ENCODE peak calls at places on chromosome 14, in ten cellular contexts. C is NCI-H1694; L is mesenteric fat pad; H is caudate nucleus; T is NCI-H1436; F is NCI-H2171; V is NCI-H345; S is activated CD4-positive, alpha-beta T cell treated with anti-CD3 and anti-CD28 coated beads, Interleukin-2, amount 50 U/mL, for 1 hour; R is CD8-positive, alpha-beta T cell; D is HL-60. E is an unnamed sample.

GRCh38 chr14:80942158-80942738 is 710 bp upstream of the CEP128 start:
- DNase-seq in L (no peak), D (no peak), T (no peak), C (no peak), V (no peak), F (no peak), R (no peak), H (no peak), S (no peak), E (no peak)

GRCh38 chr14:65864993-65865392 is 452.5 kb downstream of the FUT8 start:
- DNase-seq in S (no peak), V (peak), L (no peak), F (no peak), T (no peak), R (no peak), H (no peak), D (no peak), C (no peak), E (no peak)

GRCh38 chr14:100048786-100049185 is 16.4 kb upstream of the EVL start:
- DNase-seq in T (no peak), H (no peak), L (no peak), F (no peak), S (no peak), R (no peak), C (no peak), D (no peak), V (no peak), E (no peak)

GRCh38 chr14:47539065-47539464 is 136.3 kb downstream of the MDGA2 start:
- DNase-seq in C (no peak), H (no peak), V (peak), L (no peak), D (no peak), R (no peak), S (no peak), F (no peak), T (no peak), E (no peak)

GRCh38 chr14:21093769-21094681 is 4.4 kb downstream of the ZNF219 start:
- DNase-seq in C (peak), V (peak), R (no peak), D (no peak), H (peak), L (no peak), T (no peak), S (no peak), F (peak), E (no peak)

GRCh38 chr14:76872796-76873432 is 46.7 kb downstream of the LRRC74A start:
- DNase-seq in S (peak), H (peak), D (no peak), F (peak), T (peak), C (peak), L (no peak), V (peak), R (peak), E (no peak)

GRCh38 chr14:56488306-56488705 is 91.3 kb upstream of the TMEM260 start:
- DNase-seq in R (no peak), F (no peak), S (no peak), T (no peak), L (no peak), H (no peak), V (no peak), D (no peak), C (no peak), E (no peak)

GRCh38 chr14:98393527-98393926 is 878.5 kb downstream of the BCL11B start:
- DNase-seq in L (no peak), R (no peak), C (no peak), D (no peak), V (no peak), F (no peak), S (no peak), H (no peak), T (no peak), E (no peak)

GRCh38 chr14:50577983-50578382 is 18.0 kb downstream of the ATL1 start:
- DNase-seq in V (no peak), H (no peak), L (no peak), D (no peak), T (no peak), F (no peak), C (no peak), S (no peak), R (no peak), E (no peak)

GRCh38 chr14:74956280-74957072 is 1.1 kb upstream of the PGF start:
- DNase-seq in D (no peak), R (no peak), H (no peak), S (no peak), T (no peak), C (no peak), F (no peak), V (no peak), L (no peak), E (no peak)

GRCh38 chr14:71163842-71164500 is 256.7 kb downstream of the PCNX1 start:
- DNase-seq in R (no peak), D (no peak), T (no peak), S (no peak), H (no peak), V (peak), L (no peak), C (no peak), F (no peak), E (no peak)

GRCh38 chr14:29724991-29725390 is 202.7 kb downstream of the PRKD1 start:
- DNase-seq in C (no peak), S (no peak), H (no peak), L (no peak), T (peak), F (no peak), D (no peak), V (no peak), R (no peak), E (no peak)

GRCh38 chr14:92939699-92940098 is 16.7 kb downstream of the CHGA start:
- DNase-seq in F (no peak), C (no peak), R (no peak), H (no peak), S (no peak), V (no peak), T (no peak), D (peak), L (no peak), E (no peak)

GRCh38 chr14:99726538-99727095 is 42.5 kb downstream of the CYP46A1 start:
- DNase-seq in S (no peak), D (no peak), R (no peak), F (no peak), T (no peak), L (peak), H (no peak), C (no peak), V (no peak), E (peak)

GRCh38 chr14:76710093-76711010 is 50.9 kb upstream of the VASH1 start:
- DNase-seq in V (peak), H (peak), C (peak), D (no peak), S (peak), T (peak), L (no peak), R (peak), F (peak), E (peak)

GRCh38 chr14:39097159-39097558 is 5.9 kb downstream of the SEC23A start:
- DNase-seq in R (no peak), H (no peak), D (no peak), L (no peak), S (no peak), F (no peak), C (no peak), V (no peak), T (no peak), E (no peak)

GRCh38 chr14:91891721-91892220 is 24.4 kb upstream of the TC2N start:
- DNase-seq in H (peak), R (no peak), C (no peak), L (no peak), F (no peak), S (no peak), D (no peak), V (no peak), T (no peak), E (no peak)

GRCh38 chr14:77421241-77421640 is 2.1 kb downstream of the NOXRED1 start:
- DNase-seq in F (no peak), R (no peak), C (no peak), T (no peak), S (no peak), V (no peak), D (no peak), H (no peak), L (no peak), E (no peak)

GRCh38 chr14:68377459-68377858 is 415.4 kb downstream of the ZFP36L1 start:
- DNase-seq in C (no peak), D (no peak), T (no peak), R (no peak), H (peak), L (no peak), F (no peak), S (no peak), V (no peak), E (no peak)

GRCh38 chr14:52032196-52032865 is 36.5 kb downstream of the NID2 start:
- DNase-seq in H (no peak), V (no peak), T (no peak), S (no peak), D (no peak), R (no peak), L (no peak), F (no peak), C (no peak), E (no peak)

GRCh38 chr14:101824339-101824727 is 62.8 kb downstream of the PPP2R5C start:
- DNase-seq in S (no peak), H (no peak), T (no peak), D (no peak), R (no peak), L (no peak), V (no peak), C (no peak), F (no peak), E (no peak)

GRCh38 chr14:77508249-77508648 is 9.6 kb upstream of the ISM2 start:
- DNase-seq in D (no peak), R (no peak), C (no peak), H (no peak), V (no peak), L (no peak), S (no peak), T (no peak), F (no peak), E (no peak)

GRCh38 chr14:37048666-37049071 is 123.7 kb downstream of the SLC25A21 start:
- DNase-seq in C (no peak), S (no peak), T (no peak), V (no peak), L (no peak), H (no peak), D (no peak), F (no peak), R (no peak), E (no peak)

GRCh38 chr14:85063747-85064146 is 466.2 kb upstream of the FLRT2 start:
- DNase-seq in T (no peak), H (no peak), V (no peak), L (no peak), D (no peak), S (no peak), R (no peak), C (no peak), F (no peak), E (no peak)

GRCh38 chr14:23207146-23207540 is 23.7 kb upstream of the SLC7A8 start:
- DNase-seq in C (no peak), R (no peak), D (no peak), H (no peak), F (no peak), V (no peak), L (no peak), S (no peak), T (no peak), E (no peak)

GRCh38 chr14:90111895-90112534 is 50.2 kb downstream of the KCNK13 start:
- DNase-seq in C (no peak), T (no peak), R (no peak), D (no peak), L (no peak), S (no peak), F (no peak), H (no peak), V (peak), E (no peak)

GRCh38 chr14:81153187-81153586 is 67.6 kb downstream of the GTF2A1 start:
- DNase-seq in D (no peak), H (no peak), T (no peak), V (no peak), F (no peak), R (no peak), L (no peak), S (no peak), C (no peak), E (no peak)